ENCODE peak calls at places on chromosome 10, in nine cellular contexts. One of them, this sample, is unnamed.

GRCh38 chr10:122648599-122649428 is 50.8 kb downstream of the C10orf120 start:
- DNase-seq in fibroblast of the aortic adventitia: peak
- DNase-seq in nucleus accumbens: peak
- DNase-seq in T-helper 2 cell treated with Interferon-gamma antibody and Interleukin-4, amounts not matched to agents 5 μg/mL and 100 μg/mL, for 36 hours: peak
- DNase-seq in amniotic epithelial cell: peak
- DNase-seq in T-helper 1 cell: no peak
- DNase-seq in AG04449: no peak
- DNase-seq in type B pancreatic cell: peak
- DNase-seq in stimulated activated CD8-positive, alpha-beta memory T cell treated with anti-CD3 and anti-CD28 coated beads, Interleukin-15, amount 100 ng/mL, for 48 hours: no peak
- DNase-seq in this sample: peak

GRCh38 chr10:21724695-21725371 is 190.8 kb downstream of the MLLT10 start:
- DNase-seq in fibroblast of the aortic adventitia: peak
- DNase-seq in nucleus accumbens: peak
- DNase-seq in T-helper 2 cell treated with Interferon-gamma antibody and Interleukin-4, amounts not matched to agents 5 μg/mL and 100 μg/mL, for 36 hours: no peak
- DNase-seq in amniotic epithelial cell: peak
- DNase-seq in T-helper 1 cell: peak
- DNase-seq in AG04449: peak
- DNase-seq in type B pancreatic cell: peak
- DNase-seq in stimulated activated CD8-positive, alpha-beta memory T cell treated with anti-CD3 and anti-CD28 coated beads, Interleukin-15, amount 100 ng/mL, for 48 hours: no peak
- DNase-seq in this sample: peak

GRCh38 chr10:76640765-76641164 is 996.8 kb downstream of the KCNMA1 start:
- DNase-seq in fibroblast of the aortic adventitia: no peak
- DNase-seq in nucleus accumbens: no peak
- DNase-seq in T-helper 2 cell treated with Interferon-gamma antibody and Interleukin-4, amounts not matched to agents 5 μg/mL and 100 μg/mL, for 36 hours: no peak
- DNase-seq in amniotic epithelial cell: no peak
- DNase-seq in T-helper 1 cell: no peak
- DNase-seq in AG04449: no peak
- DNase-seq in type B pancreatic cell: no peak
- DNase-seq in stimulated activated CD8-positive, alpha-beta memory T cell treated with anti-CD3 and anti-CD28 coated beads, Interleukin-15, amount 100 ng/mL, for 48 hours: no peak
- DNase-seq in this sample: no peak

GRCh38 chr10:43047288-43047970 is 29.4 kb upstream of the RET start:
- DNase-seq in fibroblast of the aortic adventitia: no peak
- DNase-seq in nucleus accumbens: no peak
- DNase-seq in T-helper 2 cell treated with Interferon-gamma antibody and Interleukin-4, amounts not matched to agents 5 μg/mL and 100 μg/mL, for 36 hours: no peak
- DNase-seq in amniotic epithelial cell: no peak
- DNase-seq in T-helper 1 cell: no peak
- DNase-seq in AG04449: no peak
- DNase-seq in type B pancreatic cell: no peak
- DNase-seq in stimulated activated CD8-positive, alpha-beta memory T cell treated with anti-CD3 and anti-CD28 coated beads, Interleukin-15, amount 100 ng/mL, for 48 hours: no peak
- DNase-seq in this sample: no peak

GRCh38 chr10:124149681-124150080 is 56.3 kb upstream of the CHST15 start:
- DNase-seq in fibroblast of the aortic adventitia: no peak
- DNase-seq in nucleus accumbens: no peak
- DNase-seq in T-helper 2 cell treated with Interferon-gamma antibody and Interleukin-4, amounts not matched to agents 5 μg/mL and 100 μg/mL, for 36 hours: no peak
- DNase-seq in amniotic epithelial cell: no peak
- DNase-seq in T-helper 1 cell: no peak
- DNase-seq in AG04449: no peak
- DNase-seq in type B pancreatic cell: no peak
- DNase-seq in stimulated activated CD8-positive, alpha-beta memory T cell treated with anti-CD3 and anti-CD28 coated beads, Interleukin-15, amount 100 ng/mL, for 48 hours: no peak
- DNase-seq in this sample: no peak

GRCh38 chr10:110679633-110680472 is 35.7 kb downstream of the RBM20 start:
- DNase-seq in fibroblast of the aortic adventitia: no peak
- DNase-seq in nucleus accumbens: no peak
- DNase-seq in T-helper 2 cell treated with Interferon-gamma antibody and Interleukin-4, amounts not matched to agents 5 μg/mL and 100 μg/mL, for 36 hours: no peak
- DNase-seq in amniotic epithelial cell: no peak
- DNase-seq in T-helper 1 cell: no peak
- DNase-seq in AG04449: no peak
- DNase-seq in type B pancreatic cell: no peak
- DNase-seq in stimulated activated CD8-positive, alpha-beta memory T cell treated with anti-CD3 and anti-CD28 coated beads, Interleukin-15, amount 100 ng/mL, for 48 hours: no peak
- DNase-seq in this sample: no peak

GRCh38 chr10:132609211-132609610 is 71.6 kb downstream of the INPP5A start:
- DNase-seq in fibroblast of the aortic adventitia: no peak
- DNase-seq in nucleus accumbens: no peak
- DNase-seq in T-helper 2 cell treated with Interferon-gamma antibody and Interleukin-4, amounts not matched to agents 5 μg/mL and 100 μg/mL, for 36 hours: no peak
- DNase-seq in amniotic epithelial cell: no peak
- DNase-seq in T-helper 1 cell: no peak
- DNase-seq in AG04449: no peak
- DNase-seq in type B pancreatic cell: no peak
- DNase-seq in stimulated activated CD8-positive, alpha-beta memory T cell treated with anti-CD3 and anti-CD28 coated beads, Interleukin-15, amount 100 ng/mL, for 48 hours: no peak
- DNase-seq in this sample: no peak

GRCh38 chr10:8321990-8322389 is 267.5 kb downstream of the GATA3 start:
- DNase-seq in fibroblast of the aortic adventitia: no peak
- DNase-seq in nucleus accumbens: no peak
- DNase-seq in T-helper 2 cell treated with Interferon-gamma antibody and Interleukin-4, amounts not matched to agents 5 μg/mL and 100 μg/mL, for 36 hours: no peak
- DNase-seq in amniotic epithelial cell: no peak
- DNase-seq in T-helper 1 cell: no peak
- DNase-seq in AG04449: no peak
- DNase-seq in type B pancreatic cell: no peak
- DNase-seq in stimulated activated CD8-positive, alpha-beta memory T cell treated with anti-CD3 and anti-CD28 coated beads, Interleukin-15, amount 100 ng/mL, for 48 hours: no peak
- DNase-seq in this sample: peak

GRCh38 chr10:12728569-12728968 is 272.9 kb downstream of the CCDC3 start:
- DNase-seq in fibroblast of the aortic adventitia: no peak
- DNase-seq in nucleus accumbens: no peak
- DNase-seq in T-helper 2 cell treated with Interferon-gamma antibody and Interleukin-4, amounts not matched to agents 5 μg/mL and 100 μg/mL, for 36 hours: no peak
- DNase-seq in amniotic epithelial cell: peak
- DNase-seq in T-helper 1 cell: no peak
- DNase-seq in AG04449: no peak
- DNase-seq in type B pancreatic cell: no peak
- DNase-seq in stimulated activated CD8-positive, alpha-beta memory T cell treated with anti-CD3 and anti-CD28 coated beads, Interleukin-15, amount 100 ng/mL, for 48 hours: no peak
- DNase-seq in this sample: no peak

GRCh38 chr10:133124357-133125211 is 35.4 kb upstream of the KNDC1 start:
- DNase-seq in fibroblast of the aortic adventitia: peak
- DNase-seq in nucleus accumbens: no peak
- DNase-seq in T-helper 2 cell treated with Interferon-gamma antibody and Interleukin-4, amounts not matched to agents 5 μg/mL and 100 μg/mL, for 36 hours: no peak
- DNase-seq in amniotic epithelial cell: no peak
- DNase-seq in T-helper 1 cell: no peak
- DNase-seq in AG04449: no peak
- DNase-seq in type B pancreatic cell: no peak
- DNase-seq in stimulated activated CD8-positive, alpha-beta memory T cell treated with anti-CD3 and anti-CD28 coated beads, Interleukin-15, amount 100 ng/mL, for 48 hours: no peak
- DNase-seq in this sample: no peak

GRCh38 chr10:128080231-128080630 is 46.0 kb downstream of the MKI67 start:
- DNase-seq in fibroblast of the aortic adventitia: no peak
- DNase-seq in nucleus accumbens: no peak
- DNase-seq in T-helper 2 cell treated with Interferon-gamma antibody and Interleukin-4, amounts not matched to agents 5 μg/mL and 100 μg/mL, for 36 hours: no peak
- DNase-seq in amniotic epithelial cell: no peak
- DNase-seq in T-helper 1 cell: no peak
- DNase-seq in AG04449: no peak
- DNase-seq in type B pancreatic cell: no peak
- DNase-seq in stimulated activated CD8-positive, alpha-beta memory T cell treated with anti-CD3 and anti-CD28 coated beads, Interleukin-15, amount 100 ng/mL, for 48 hours: no peak
- DNase-seq in this sample: no peak